ENCODE peak calls at places on chromosomes 3 and 15, in nine cellular contexts. B is tibial artery, F is heart left ventricle, P is spleen, E is esophagus squamous epithelium, V is Peyer's patch, U is right cardiac atrium, N is AG09309, O is lower lobe of right lung. Q is an unnamed sample.

GRCh38 chr3:133301194-133301593 is 98.7 kb upstream of the BFSP2 start:
- DNase-seq in B (no peak), F (no peak), P (no peak), E (no peak), V (no peak), U (no peak), N (peak; percentile 33), O (no peak), Q (no peak)

GRCh38 chr3:118671192-118671591 is 363.5 kb downstream of the IGSF11 start:
- DNase-seq in B (no peak), F (no peak), P (no peak), E (no peak), V (no peak), U (no peak), N (no peak), O (no peak), Q (no peak)

GRCh38 chr3:126923423-126923822 is 59.5 kb upstream of the PLXNA1 start:
- DNase-seq in B (no peak), F (no peak), P (no peak), E (no peak), V (no peak), U (no peak), N (no peak), O (no peak), Q (no peak)

GRCh38 chr3:10721101-10721500 is 94.9 kb upstream of the SLC6A11 start:
- DNase-seq in B (no peak), F (no peak), P (no peak), E (no peak), V (no peak), U (no peak), N (no peak), O (no peak), Q (no peak)

GRCh38 chr3:36677331-36678007 is 86.9 kb downstream of the DCLK3 start:
- DNase-seq in B (no peak), F (no peak), P (no peak), E (no peak), V (no peak), U (no peak), N (peak; percentile 76), O (no peak), Q (no peak)

GRCh38 chr3:186882881-186883685 is 40.6 kb downstream of the ADIPOQ start:
- DNase-seq in B (no peak), F (no peak), P (no peak), E (no peak), V (no peak), U (no peak), N (peak; percentile 33), O (no peak), Q (peak; percentile 39)

GRCh38 chr15:33402640-33403039 is 91.9 kb downstream of the RYR3 start:
- DNase-seq in B (no peak), F (no peak), P (no peak), E (no peak), V (no peak), U (no peak), N (no peak), O (no peak), Q (no peak)

GRCh38 chr15:88785217-88785616 is 18.0 kb upstream of the ACAN start:
- DNase-seq in B (no peak), F (no peak), P (no peak), E (no peak), V (no peak), U (no peak), N (no peak), O (no peak), Q (no peak)

GRCh38 chr3:60523536-60523935 is 727.7 kb downstream of the FHIT start:
- DNase-seq in B (no peak), F (no peak), P (no peak), E (no peak), V (no peak), U (no peak), N (no peak), O (no peak), Q (no peak)

GRCh38 chr15:34721157-34721801 is 33.5 kb downstream of the GJD2 start:
- DNase-seq in B (no peak), F (no peak), P (no peak), E (no peak), V (no peak), U (no peak), N (no peak), O (no peak), Q (no peak)
- H3K4me3 ChIP-seq in B (peak overlapping the region; percentile 44), F (peak overlapping the region; percentile 5), P (no peak overlapping the region), E (no peak overlapping the region), V (no peak overlapping the region), U (peak overlapping the region; percentile 24), N (no peak overlapping the region), O (peak overlapping the region; percentile 12), Q (no peak overlapping the region)

GRCh38 chr15:76996526-76997401 is 1.8 kb downstream of the PSTPIP1 start:
- DNase-seq in B (peak; percentile 51), F (peak; percentile 49), P (peak; percentile 88), E (no peak), V (peak; percentile 34), U (peak; percentile 51), N (no peak), O (no peak), Q (peak; percentile 79)
- H3K4me3 ChIP-seq in B (peak overlapping the region; percentile 34), F (peak overlapping the region; percentile 32), P (peak overlapping the region; percentile 43), E (peak overlapping the region; percentile 26), V (peak overlapping the region; percentile 45), U (no peak overlapping the region), N (no peak overlapping the region), O (peak overlapping the region; percentile 51), Q (peak overlapping the region; percentile 94)

GRCh38 chr3:129581623-129582022 is 24.9 kb downstream of the PLXND1 start:
- DNase-seq in B (no peak), F (no peak), P (no peak), E (no peak), V (no peak), U (no peak), N (no peak), O (no peak), Q (no peak)

GRCh38 chr3:129582799-129583198 is 23.7 kb downstream of the PLXND1 start:
- DNase-seq in B (no peak), F (no peak), P (no peak), E (no peak), V (no peak), U (no peak), N (no peak), O (no peak), Q (no peak)

GRCh38 chr3:129577356-129577755 is 29.1 kb downstream of the PLXND1 start:
- DNase-seq in B (no peak), F (peak; percentile 68), P (peak; percentile 88), E (no peak), V (no peak), U (peak; percentile 64), N (no peak), O (no peak), Q (peak; percentile 5)

GRCh38 chr3:129577925-129578742 is 28.3 kb downstream of the PLXND1 start:
- DNase-seq in B (peak; percentile 60), F (no peak), P (peak; percentile 93), E (peak; percentile 29), V (peak; percentile 87), U (no peak), N (no peak), O (peak; percentile 74), Q (no peak)

DNA sequence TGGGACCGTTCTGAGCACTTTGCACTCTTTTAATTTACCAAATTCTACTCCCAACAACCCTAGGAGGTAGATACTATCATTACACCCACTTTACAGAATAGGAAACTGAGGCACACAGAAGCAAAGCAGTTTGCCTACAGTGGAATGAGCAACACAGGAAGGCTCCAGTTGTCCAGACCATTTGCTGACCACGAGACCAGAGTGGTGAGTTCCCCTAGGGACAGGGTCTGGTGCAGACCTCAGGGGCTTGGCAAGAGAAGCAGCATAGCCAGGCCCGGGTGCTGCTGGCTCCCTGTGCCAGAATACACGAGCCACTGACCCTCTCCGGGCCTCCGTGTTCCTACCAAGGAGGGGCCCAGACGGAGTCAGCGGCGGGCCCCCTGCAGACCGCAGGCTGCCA is 26.5 kb downstream of the PLXND1 start:
- DNase-seq in B (no peak), F (no peak), P (no peak), E (no peak), V (no peak), U (no peak), N (no peak), O (no peak), Q (no peak)
- H3K4me3 ChIP-seq in B (no peak overlapping the region), F (no peak overlapping the region), P (no peak overlapping the region), E (no peak overlapping the region), V (no peak overlapping the region), U (no peak overlapping the region), N (no peak overlapping the region), O (no peak overlapping the region), Q (no peak overlapping the region)

GRCh38 chr3:182258538-182259177 is 534.6 kb upstream of the ATP11B start:
- DNase-seq in B (no peak), F (no peak), P (no peak), E (no peak), V (no peak), U (no peak), N (no peak), O (no peak), Q (no peak)

GRCh38 chr3:182248349-182248880 is 536.7 kb downstream of the SOX2 start:
- DNase-seq in B (no peak), F (no peak), P (no peak), E (no peak), V (no peak), U (no peak), N (no peak), O (no peak), Q (no peak)

GRCh38 chr3:182255095-182255600 is 538.2 kb upstream of the ATP11B start:
- DNase-seq in B (no peak), F (no peak), P (no peak), E (no peak), V (no peak), U (no peak), N (no peak), O (no peak), Q (no peak)

GRCh38 chr3:182257361-182257760 is 535.9 kb upstream of the ATP11B start:
- DNase-seq in B (no peak), F (no peak), P (no peak), E (no peak), V (no peak), U (no peak), N (no peak), O (no peak), Q (no peak)

DNA sequence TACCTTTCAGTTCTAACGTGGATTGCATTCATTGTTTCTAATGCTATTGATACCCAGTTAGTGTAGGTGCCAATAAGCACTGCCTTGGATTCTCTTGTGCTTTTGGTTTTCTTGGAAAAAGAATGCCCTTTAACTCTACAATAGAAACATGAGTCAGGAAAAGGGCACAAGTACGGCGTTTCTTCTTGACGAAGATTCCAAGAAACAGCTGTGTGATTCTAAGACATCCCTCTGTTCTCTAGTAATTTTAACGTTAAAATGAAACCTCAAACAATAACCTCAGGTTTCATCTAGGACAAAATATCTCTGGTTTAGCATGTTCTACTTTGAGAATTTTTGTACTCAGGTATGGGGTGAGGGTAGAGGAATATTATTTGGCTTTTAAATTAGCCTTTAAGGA is 540.5 kb upstream of the ATP11B start:
- DNase-seq in B (no peak), F (no peak), P (no peak), E (no peak), V (no peak), U (no peak), N (no peak), O (no peak), Q (peak; percentile 1)
- H3K4me3 ChIP-seq in B (no peak overlapping the region), F (no peak overlapping the region), P (no peak overlapping the region), E (no peak overlapping the region), V (no peak overlapping the region), U (no peak overlapping the region), N (no peak overlapping the region), O (no peak overlapping the region), Q (no peak overlapping the region)

GRCh38 chr3:39146611-39147373 is 6.6 kb downstream of the CSRNP1 start:
- DNase-seq in B (peak; percentile 89), F (peak; percentile 77), P (peak; percentile 92), E (peak; percentile 45), V (peak; percentile 68), U (peak; percentile 85), N (peak; percentile 96), O (peak; percentile 81), Q (peak; percentile 40)
- H3K4me3 ChIP-seq in B (peak overlapping the region; percentile 42), F (peak overlapping the region; percentile 96), P (no peak overlapping the region), E (peak overlapping the region; percentile 13), V (peak overlapping the region; percentile 20), U (peak overlapping the region; percentile 8), N (no peak overlapping the region), O (peak overlapping the region; percentile 86), Q (peak overlapping the region; percentile 91)